ENCODE peak calls at places on chromosomes 1 and 21, in four cellular contexts. One of them, this sample, is unnamed.

GRCh38 chr21:38027901-38028300 is 111.6 kb upstream of the KCNJ6 start:
- DNase-seq in head of caudate nucleus: no peak
- DNase-seq in AG08395: peak
- DNase-seq in neural crest cell: no peak
- DNase-seq in this sample: peak

GRCh38 chr1:3018576-3018975 is 2.7 kb upstream of the ACTRT2 start:
- DNase-seq in head of caudate nucleus: no peak
- DNase-seq in neural crest cell: no peak
- DNase-seq in AG08395: no peak
- DNase-seq in this sample: no peak

GRCh38 chr21:37580690-37581089 is 214.1 kb downstream of the DYRK1A start:
- DNase-seq in head of caudate nucleus: no peak
- DNase-seq in AG08395: no peak
- DNase-seq in neural crest cell: no peak
- DNase-seq in this sample: no peak

GRCh38 chr1:49102752-49103151 is 326.1 kb upstream of the BEND5 start:
- DNase-seq in head of caudate nucleus: no peak
- DNase-seq in AG08395: peak
- DNase-seq in neural crest cell: no peak
- DNase-seq in this sample: peak

GRCh38 chr1:160628799-160629263 is 18.0 kb downstream of the SLAMF1 start:
- DNase-seq in head of caudate nucleus: no peak
- DNase-seq in neural crest cell: no peak
- DNase-seq in AG08395: no peak
- DNase-seq in this sample: no peak

GRCh38 chr1:201020647-201021332 is 2.7 kb downstream of the KIF21B start:
- DNase-seq in neural crest cell: no peak
- DNase-seq in AG08395: no peak
- DNase-seq in head of caudate nucleus: peak
- DNase-seq in this sample: no peak

GRCh38 chr1:8903410-8903809 is 24.9 kb upstream of the ENO1 start:
- DNase-seq in AG08395: peak
- DNase-seq in neural crest cell: no peak
- DNase-seq in head of caudate nucleus: no peak
- DNase-seq in this sample: peak

GRCh38 chr1:89523597-89524368 is 846 bp upstream of the LRRC8B start:
- DNase-seq in neural crest cell: no peak
- DNase-seq in AG08395: no peak
- DNase-seq in head of caudate nucleus: peak
- DNase-seq in this sample: no peak

GRCh38 chr1:203166192-203166940 is 9.3 kb downstream of the MYBPH start:
- DNase-seq in neural crest cell: no peak
- DNase-seq in AG08395: no peak
- DNase-seq in head of caudate nucleus: peak
- DNase-seq in this sample: no peak

GRCh38 chr21:25625036-25625435 is 14.0 kb upstream of the JAM2 start:
- DNase-seq in head of caudate nucleus: no peak
- DNase-seq in neural crest cell: no peak
- DNase-seq in AG08395: no peak
- DNase-seq in this sample: peak

GRCh38 chr21:43645987-43646386 is 13.3 kb downstream of the HSF2BP start:
- DNase-seq in head of caudate nucleus: no peak
- DNase-seq in neural crest cell: no peak
- DNase-seq in AG08395: no peak
- DNase-seq in this sample: no peak

This sample was measured in fibroblast of lung.